ENCODE peak calls at places on chromosomes 1 and 21, in ten cellular contexts. O is IMR-90, A is Peyer's patch, S is body of pancreas, W is tibial nerve, H is ovary, U is esophagus muscularis mucosa, R is uterus, L is adrenal gland, K is endothelial cell of umbilical vein. T is an unnamed sample.
A peak's percentile ranks its signal among the peaks of the same experiment; 100 is the strongest.

GRCh38 chr1:230280906-230281413 is 145.2 kb downstream of the PGBD5 start:
- DNase-seq in U (no peak), S (peak; percentile 89), A (no peak), L (peak; percentile 7), K (no peak), O (no peak), R (no peak), H (no peak), W (no peak), T (peak; percentile 5)

GRCh38 chr1:173280899-173281660 is 73.9 kb upstream of the TNFSF4 start:
- DNase-seq in O (peak; percentile 47), W (no peak), L (no peak), R (no peak), H (no peak), K (no peak), A (no peak), U (no peak), S (no peak), T (no peak)

GRCh38 chr1:228963795-228964177 is 228.5 kb downstream of the RHOU start:
- DNase-seq in O (no peak), W (no peak), S (no peak), R (peak; percentile 38), L (no peak), H (peak; percentile 49), K (peak; percentile 33), A (no peak), U (no peak), T (no peak)

GRCh38 chr1:246785536-246786111 is 61.4 kb downstream of the SCCPDH start:
- DNase-seq in H (no peak), K (no peak), W (no peak), S (no peak), L (no peak), U (no peak), A (no peak), R (no peak), O (peak; percentile 31), T (no peak)

GRCh38 chr1:174969977-174970376 is 29.8 kb upstream of the CACYBP start:
- DNase-seq in H (no peak), O (no peak), K (no peak), W (no peak), A (no peak), L (no peak), U (no peak), R (no peak), S (no peak), T (no peak)

GRCh38 chr1:108897865-108898720 is 21.3 kb downstream of the GPSM2 start:
- DNase-seq in H (no peak), W (no peak), R (peak; percentile 42), K (peak; percentile 66), L (no peak), U (no peak), S (peak; percentile 59), O (peak; percentile 79), A (no peak), T (no peak)

GRCh38 chr21:35730325-35730724 is 330.0 kb downstream of the SETD4 start:
- DNase-seq in O (no peak), R (no peak), L (no peak), H (no peak), A (no peak), W (no peak), S (no peak), U (no peak), K (no peak), T (no peak)

GRCh38 chr1:103197266-103197665 is 88.9 kb upstream of the COL11A1 start:
- DNase-seq in O (peak; percentile 49), A (no peak), K (no peak), W (no peak), L (no peak), H (no peak), U (no peak), S (no peak), R (no peak), T (no peak)

GRCh38 chr1:247854899-247855545 is 2.0 kb upstream of the TRIM58 start:
- DNase-seq in K (no peak), U (no peak), L (no peak), A (no peak), O (no peak), S (no peak), H (no peak), W (no peak), R (no peak), T (no peak)

DNA sequence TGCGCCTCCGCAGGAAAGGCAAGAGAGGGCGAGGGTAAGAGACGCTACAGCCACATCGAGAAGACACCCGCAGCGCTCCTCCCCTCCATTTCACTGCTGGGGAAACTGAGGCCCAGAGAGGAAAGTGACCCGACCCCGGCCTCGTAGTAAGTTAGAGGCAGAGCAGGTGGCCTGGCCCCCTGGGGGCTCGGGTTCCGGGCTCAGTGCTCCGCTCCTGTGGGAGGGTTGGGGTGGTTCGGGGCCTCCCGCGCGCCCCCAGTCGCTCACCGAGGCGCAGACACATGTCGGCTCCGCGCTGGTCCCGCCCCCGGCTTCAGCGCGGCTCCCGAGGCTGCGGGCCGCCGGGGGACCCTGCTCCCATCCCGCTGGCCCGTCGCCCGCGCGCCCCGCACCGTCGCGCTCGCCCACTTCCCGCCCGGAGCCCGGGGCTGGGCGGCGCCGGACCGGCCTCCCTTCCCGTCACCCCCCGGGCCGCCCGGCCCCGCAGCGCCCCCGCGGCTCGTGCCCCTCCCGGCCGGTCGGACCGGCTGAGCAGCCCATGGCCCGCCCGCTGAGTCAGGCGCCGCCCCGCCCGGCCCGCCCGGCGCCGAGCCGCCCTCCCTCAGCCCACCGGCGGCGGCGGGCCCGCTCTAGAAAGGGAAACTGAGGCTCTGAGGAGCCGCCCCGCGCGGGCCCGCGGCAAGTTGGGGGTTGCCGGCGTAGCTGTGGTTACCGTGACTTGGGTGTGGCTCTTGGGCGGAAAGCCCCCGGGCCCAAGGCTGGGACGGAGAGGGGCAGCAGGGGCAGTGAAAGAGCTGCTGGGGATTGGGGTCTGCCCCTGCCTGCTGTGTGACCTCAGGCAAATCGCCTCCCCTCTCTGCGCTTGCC is at the start of gene TMEM54:
- DNase-seq in K (no peak), U (no peak), R (peak; percentile 58), W (no peak), S (peak; percentile 73), A (no peak), L (no peak), H (peak; percentile 64), O (peak; percentile 15), T (peak; percentile 76)
- TF ChIP-seq POLR2A in K (peak; percentile 32), U (no peak), R (peak; percentile 59), W (no peak), S (no peak), A (peak; percentile 55), L (no peak), H (no peak), O (no peak), T (no peak)

GRCh38 chr1:59078866-59079265 is 218.0 kb upstream of the FGGY start:
- DNase-seq in L (no peak), W (no peak), K (no peak), U (no peak), R (no peak), S (no peak), A (no peak), H (no peak), O (no peak), T (no peak)

GRCh38 chr1:59076612-59077011 is 220.3 kb upstream of the FGGY start:
- DNase-seq in W (no peak), L (no peak), U (no peak), S (no peak), O (peak; percentile 34), K (peak; percentile 60), H (no peak), A (no peak), R (no peak), T (no peak)

GRCh38 chr1:59079434-59080135 is 217.3 kb upstream of the FGGY start:
- DNase-seq in H (no peak), L (no peak), U (peak; percentile 39), A (no peak), O (peak; percentile 57), R (no peak), S (no peak), K (no peak), W (no peak), T (no peak)

GRCh38 chr1:59075021-59075420 is 221.9 kb upstream of the FGGY start:
- DNase-seq in R (no peak), L (no peak), A (no peak), O (no peak), W (no peak), K (no peak), S (no peak), U (no peak), H (no peak), T (no peak)

GRCh38 chr1:59077739-59078503 is 219.0 kb upstream of the FGGY start:
- DNase-seq in R (no peak), O (no peak), W (no peak), S (no peak), U (peak; percentile 80), A (no peak), L (no peak), K (no peak), H (no peak), T (no peak)
- H3K4me3 ChIP-seq in R (no peak overlapping the region), O (no peak overlapping the region), W (no peak overlapping the region), S (no peak overlapping the region), U (no peak overlapping the region), A (no peak overlapping the region), L (no peak overlapping the region), K (no peak overlapping the region), H (no peak overlapping the region), T (no peak overlapping the region)

GRCh38 chr1:116741781-116742565 is 12.3 kb upstream of the CD2 start:
- DNase-seq in S (no peak), O (no peak), K (no peak), A (no peak), R (no peak), W (no peak), U (no peak), H (no peak), L (no peak), T (no peak)
- H3K9me3 ChIP-seq in S (peaks cover 9% of the 10 kb centered on the region), O (peaks cover 24% of the 10 kb centered on the region), K (no peaks in the 10 kb centered on the region), A (no peaks in the 10 kb centered on the region), R (peaks cover 10% of the 10 kb centered on the region), W (peaks cover 6% of the 10 kb centered on the region), U (peaks cover 9% of the 10 kb centered on the region), H (peaks cover 8% of the 10 kb centered on the region), L (no peaks in the 10 kb centered on the region), T (peaks cover 11% of the 10 kb centered on the region)

GRCh38 chr1:8358241-8358896 is 40.5 kb downstream of the SLC45A1 start:
- DNase-seq in W (no peak), U (no peak), A (no peak), L (no peak), O (no peak), R (no peak), K (no peak), S (no peak), H (no peak), T (no peak)

GRCh38 chr1:8355439-8356255 is 37.7 kb downstream of the SLC45A1 start:
- DNase-seq in A (no peak), S (no peak), W (no peak), O (no peak), R (no peak), K (no peak), L (no peak), H (no peak), U (no peak), T (peak; percentile 80)

GRCh38 chr1:8358897-8359616 is 41.1 kb downstream of the SLC45A1 start:
- DNase-seq in K (no peak), S (no peak), A (no peak), L (no peak), W (no peak), U (no peak), R (no peak), O (no peak), H (no peak), T (no peak)

GRCh38 chr1:8356256-8357209 is 38.6 kb downstream of the SLC45A1 start:
- DNase-seq in O (no peak), U (no peak), L (no peak), A (no peak), R (no peak), W (no peak), H (no peak), K (no peak), S (no peak), T (peak; percentile 12)

GRCh38 chr1:8357329-8358101 is 39.6 kb downstream of the SLC45A1 start:
- DNase-seq in R (no peak), K (no peak), W (no peak), A (no peak), S (no peak), L (peak; percentile 83), O (no peak), H (no peak), U (no peak), T (peak; percentile 59)
- TF ChIP-seq POLR2A in R (no peak), K (no peak), W (no peak), A (no peak), S (no peak), L (no peak), O (no peak), H (no peak), U (no peak), T (no peak)

T was measured in heart left ventricle.